ENCODE peak calls at places on chromosomes 11 and 22, in eight cellular contexts. One of them, this sample, is unnamed.

GRCh38 chr11:85742873-85743275 is 56.9 kb upstream of the CCDC89 start:
- DNase-seq in Caco-2: no peak
- DNase-seq in fibroblast of pulmonary artery: no peak
- DNase-seq in B cell: no peak
- DNase-seq in A673: no peak
- DNase-seq in neural progenitor cell: no peak
- DNase-seq in suprapubic skin: no peak
- DNase-seq in fibroblast of lung: no peak
- DNase-seq in this sample: no peak

GRCh38 chr11:44865866-44866272 is 84.8 kb downstream of the TP53I11 start:
- DNase-seq in Caco-2: no peak
- DNase-seq in fibroblast of pulmonary artery: no peak
- DNase-seq in B cell: no peak
- DNase-seq in A673: no peak
- DNase-seq in neural progenitor cell: peak
- DNase-seq in suprapubic skin: no peak
- DNase-seq in fibroblast of lung: no peak
- DNase-seq in this sample: no peak

GRCh38 chr11:2989551-2989950 is 2.6 kb downstream of the NAP1L4 start:
- DNase-seq in Caco-2: no peak
- DNase-seq in fibroblast of pulmonary artery: no peak
- DNase-seq in B cell: no peak
- DNase-seq in A673: no peak
- DNase-seq in neural progenitor cell: no peak
- DNase-seq in suprapubic skin: no peak
- DNase-seq in fibroblast of lung: no peak
- DNase-seq in this sample: no peak

GRCh38 chr11:30000986-30001385 is 15.8 kb downstream of the KCNA4 start:
- DNase-seq in Caco-2: no peak
- DNase-seq in fibroblast of pulmonary artery: no peak
- DNase-seq in B cell: no peak
- DNase-seq in A673: no peak
- DNase-seq in neural progenitor cell: no peak
- DNase-seq in suprapubic skin: no peak
- DNase-seq in fibroblast of lung: no peak
- DNase-seq in this sample: no peak

GRCh38 chr11:10581481-10582019 is 13.1 kb upstream of the LYVE1 start:
- DNase-seq in Caco-2: no peak
- DNase-seq in fibroblast of pulmonary artery: peak
- DNase-seq in B cell: peak
- DNase-seq in A673: no peak
- DNase-seq in neural progenitor cell: no peak
- DNase-seq in suprapubic skin: no peak
- DNase-seq in fibroblast of lung: peak
- DNase-seq in this sample: no peak

GRCh38 chr22:19774628-19775027 is 14.1 kb downstream of the TBX1 start:
- DNase-seq in Caco-2: no peak
- DNase-seq in fibroblast of pulmonary artery: no peak
- DNase-seq in B cell: no peak
- DNase-seq in A673: no peak
- DNase-seq in neural progenitor cell: no peak
- DNase-seq in suprapubic skin: no peak
- DNase-seq in fibroblast of lung: no peak
- DNase-seq in this sample: no peak

GRCh38 chr11:75474878-75475766 is 42.1 kb upstream of the KLHL35 start:
- DNase-seq in Caco-2: peak
- DNase-seq in fibroblast of pulmonary artery: peak
- DNase-seq in B cell: no peak
- DNase-seq in A673: peak
- DNase-seq in neural progenitor cell: peak
- DNase-seq in suprapubic skin: no peak
- DNase-seq in fibroblast of lung: peak
- DNase-seq in this sample: no peak

GRCh38 chr11:100719809-100720221 is 32.7 kb downstream of the ARHGAP42 start:
- DNase-seq in Caco-2: peak
- DNase-seq in fibroblast of pulmonary artery: peak
- DNase-seq in B cell: no peak
- DNase-seq in A673: peak
- DNase-seq in neural progenitor cell: peak
- DNase-seq in suprapubic skin: no peak
- DNase-seq in fibroblast of lung: peak
- DNase-seq in this sample: no peak

GRCh38 chr11:69280994-69281393 is 13.0 kb upstream of the MYEOV start:
- DNase-seq in Caco-2: peak
- DNase-seq in fibroblast of pulmonary artery: peak
- DNase-seq in B cell: no peak
- DNase-seq in A673: no peak
- DNase-seq in neural progenitor cell: no peak
- DNase-seq in suprapubic skin: no peak
- DNase-seq in fibroblast of lung: peak
- DNase-seq in this sample: no peak

GRCh38 chr22:49243335-49243734 is 584.3 kb downstream of the BRD1 start:
- DNase-seq in Caco-2: no peak
- DNase-seq in fibroblast of pulmonary artery: no peak
- DNase-seq in B cell: no peak
- DNase-seq in A673: no peak
- DNase-seq in neural progenitor cell: no peak
- DNase-seq in suprapubic skin: no peak
- DNase-seq in fibroblast of lung: no peak
- DNase-seq in this sample: no peak

GRCh38 chr22:19608114-19608494 is 83.9 kb upstream of the CLDN5 start:
- DNase-seq in Caco-2: no peak
- DNase-seq in fibroblast of pulmonary artery: no peak
- DNase-seq in B cell: no peak
- DNase-seq in A673: no peak
- DNase-seq in neural progenitor cell: no peak
- DNase-seq in suprapubic skin: no peak
- DNase-seq in fibroblast of lung: no peak
- DNase-seq in this sample: no peak

GRCh38 chr22:26398741-26399153 is 30.3 kb upstream of the ASPHD2 start:
- DNase-seq in Caco-2: peak
- DNase-seq in fibroblast of pulmonary artery: peak
- DNase-seq in B cell: peak
- DNase-seq in A673: peak
- DNase-seq in neural progenitor cell: peak
- DNase-seq in suprapubic skin: no peak
- DNase-seq in fibroblast of lung: peak
- DNase-seq in this sample: peak

GRCh38 chr11:61888043-61888442 is 3.3 kb downstream of the FADS3 start:
- DNase-seq in Caco-2: no peak
- DNase-seq in fibroblast of pulmonary artery: peak
- DNase-seq in B cell: no peak
- DNase-seq in A673: no peak
- DNase-seq in neural progenitor cell: no peak
- DNase-seq in suprapubic skin: no peak
- DNase-seq in fibroblast of lung: peak
- DNase-seq in this sample: no peak

GRCh38 chr22:17964153-17964552 is 60.2 kb downstream of the MICAL3 start:
- DNase-seq in Caco-2: peak
- DNase-seq in fibroblast of pulmonary artery: no peak
- DNase-seq in B cell: no peak
- DNase-seq in A673: no peak
- DNase-seq in neural progenitor cell: peak
- DNase-seq in suprapubic skin: no peak
- DNase-seq in fibroblast of lung: peak
- DNase-seq in this sample: no peak

GRCh38 chr11:48154162-48154561 is 62.4 kb upstream of the OR4B1 start:
- DNase-seq in Caco-2: no peak
- DNase-seq in fibroblast of pulmonary artery: peak
- DNase-seq in B cell: no peak
- DNase-seq in A673: peak
- DNase-seq in neural progenitor cell: no peak
- DNase-seq in suprapubic skin: no peak
- DNase-seq in fibroblast of lung: peak
- DNase-seq in this sample: no peak

GRCh38 chr11:75858613-75859012 is 43.6 kb downstream of the UVRAG start:
- DNase-seq in Caco-2: peak
- DNase-seq in fibroblast of pulmonary artery: peak
- DNase-seq in B cell: no peak
- DNase-seq in A673: peak
- DNase-seq in neural progenitor cell: no peak
- DNase-seq in suprapubic skin: no peak
- DNase-seq in fibroblast of lung: peak
- DNase-seq in this sample: no peak

GRCh38 chr11:33634291-33634834 is 66.3 kb downstream of the C11orf91 start:
- DNase-seq in Caco-2: no peak
- DNase-seq in fibroblast of pulmonary artery: peak
- DNase-seq in B cell: no peak
- DNase-seq in A673: no peak
- DNase-seq in neural progenitor cell: no peak
- DNase-seq in suprapubic skin: no peak
- DNase-seq in fibroblast of lung: peak
- DNase-seq in this sample: no peak

DNA sequence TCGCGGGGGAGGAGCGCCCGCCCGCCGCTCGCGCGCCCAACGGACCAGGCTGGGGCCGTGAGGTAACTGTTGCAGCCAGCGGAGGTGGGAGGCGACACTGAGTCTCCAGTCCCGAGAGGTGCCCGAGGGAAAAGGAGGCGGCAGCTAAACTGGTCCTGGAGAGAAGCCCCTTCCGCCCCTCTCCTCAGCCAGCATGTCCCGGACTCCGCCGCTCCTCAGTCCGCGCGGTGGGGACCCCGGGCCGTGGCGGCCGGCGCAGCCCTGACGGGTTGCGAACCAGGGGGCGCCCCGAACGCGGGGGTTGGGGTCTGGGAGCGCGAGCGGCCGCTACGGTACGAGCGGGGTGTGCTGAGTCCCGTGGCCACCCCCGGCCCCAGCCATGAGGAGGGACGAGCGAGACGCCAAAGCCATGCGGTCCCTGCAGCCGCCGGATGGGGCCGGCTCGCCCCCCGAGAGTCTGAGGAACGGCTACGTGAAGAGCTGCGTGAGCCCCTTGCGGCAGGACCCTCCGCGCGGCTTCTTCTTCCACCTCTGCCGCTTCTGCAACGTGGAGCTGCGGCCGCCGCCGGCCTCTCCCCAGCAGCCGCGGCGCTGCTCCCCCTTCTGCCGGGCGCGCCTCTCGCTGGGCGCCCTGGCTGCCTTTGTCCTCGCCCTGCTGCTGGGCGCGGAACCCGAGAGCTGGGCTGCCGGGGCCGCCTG is at the start of gene PDE3B:
- DNase-seq in Caco-2: peak
- DNase-seq in fibroblast of pulmonary artery: peak
- DNase-seq in B cell: peak
- DNase-seq in A673: peak
- DNase-seq in neural progenitor cell: peak
- DNase-seq in suprapubic skin: peak
- DNase-seq in fibroblast of lung: peak
- DNase-seq in this sample: peak
- TF ChIP-seq CTCF in Caco-2: peak
- TF ChIP-seq CTCF in fibroblast of pulmonary artery: no peak
- TF ChIP-seq CTCF in B cell: peak
- TF ChIP-seq CTCF in A673: no peak
- TF ChIP-seq CTCF in neural progenitor cell: peak
- TF ChIP-seq CTCF in suprapubic skin: no peak
- TF ChIP-seq CTCF in fibroblast of lung: no peak
- TF ChIP-seq CTCF in this sample: no peak

GRCh38 chr11:110428956-110429613 is 663 bp upstream of the FDX1 start:
- DNase-seq in Caco-2: no peak
- DNase-seq in fibroblast of pulmonary artery: no peak
- DNase-seq in B cell: peak
- DNase-seq in A673: no peak
- DNase-seq in neural progenitor cell: no peak
- DNase-seq in suprapubic skin: no peak
- DNase-seq in fibroblast of lung: no peak
- DNase-seq in this sample: no peak

GRCh38 chr11:110429614-110430266 is at the start of gene FDX1:
- DNase-seq in Caco-2: peak
- DNase-seq in fibroblast of pulmonary artery: peak
- DNase-seq in B cell: peak
- DNase-seq in A673: peak
- DNase-seq in neural progenitor cell: peak
- DNase-seq in suprapubic skin: peak
- DNase-seq in fibroblast of lung: peak
- DNase-seq in this sample: peak

GRCh38 chr11:110432713-110433392 is 3.1 kb downstream of the FDX1 start:
- DNase-seq in Caco-2: no peak
- DNase-seq in fibroblast of pulmonary artery: peak
- DNase-seq in B cell: no peak
- DNase-seq in A673: peak
- DNase-seq in neural progenitor cell: peak
- DNase-seq in suprapubic skin: no peak
- DNase-seq in fibroblast of lung: peak
- DNase-seq in this sample: no peak

GRCh38 chr11:110431212-110432073 is 1.7 kb downstream of the FDX1 start:
- DNase-seq in Caco-2: peak
- DNase-seq in fibroblast of pulmonary artery: peak
- DNase-seq in B cell: peak
- DNase-seq in A673: peak
- DNase-seq in neural progenitor cell: peak
- DNase-seq in suprapubic skin: no peak
- DNase-seq in fibroblast of lung: peak
- DNase-seq in this sample: no peak

GRCh38 chr11:110430267-110431211 is 791 bp downstream of the FDX1 start:
- DNase-seq in Caco-2: no peak
- DNase-seq in fibroblast of pulmonary artery: peak
- DNase-seq in B cell: peak
- DNase-seq in A673: peak
- DNase-seq in neural progenitor cell: peak
- DNase-seq in suprapubic skin: no peak
- DNase-seq in fibroblast of lung: peak
- DNase-seq in this sample: no peak
- TF ChIP-seq CTCF in Caco-2: no peak
- TF ChIP-seq CTCF in fibroblast of pulmonary artery: no peak
- TF ChIP-seq CTCF in B cell: peak
- TF ChIP-seq CTCF in A673: no peak
- TF ChIP-seq CTCF in neural progenitor cell: no peak
- TF ChIP-seq CTCF in suprapubic skin: no peak
- TF ChIP-seq CTCF in fibroblast of lung: no peak
- TF ChIP-seq CTCF in this sample: no peak

GRCh38 chr11:134223836-134224709 is at the start of the genes NCAPD3 and VPS26B:
- DNase-seq in Caco-2: peak
- DNase-seq in fibroblast of pulmonary artery: peak
- DNase-seq in B cell: peak
- DNase-seq in A673: peak
- DNase-seq in neural progenitor cell: peak
- DNase-seq in suprapubic skin: peak
- DNase-seq in fibroblast of lung: peak
- DNase-seq in this sample: peak
- TF ChIP-seq CTCF in Caco-2: no peak
- TF ChIP-seq CTCF in fibroblast of pulmonary artery: no peak
- TF ChIP-seq CTCF in B cell: no peak
- TF ChIP-seq CTCF in A673: no peak
- TF ChIP-seq CTCF in neural progenitor cell: peak
- TF ChIP-seq CTCF in suprapubic skin: no peak
- TF ChIP-seq CTCF in fibroblast of lung: no peak
- TF ChIP-seq CTCF in this sample: no peak

GRCh38 chr11:71563401-71563800 is 2.0 kb upstream of the KRTAP5-10 start:
- DNase-seq in Caco-2: peak
- DNase-seq in fibroblast of pulmonary artery: peak
- DNase-seq in B cell: peak
- DNase-seq in A673: peak
- DNase-seq in neural progenitor cell: peak
- DNase-seq in suprapubic skin: no peak
- DNase-seq in fibroblast of lung: peak
- DNase-seq in this sample: no peak
- TF ChIP-seq CTCF in Caco-2: peak
- TF ChIP-seq CTCF in fibroblast of pulmonary artery: peak
- TF ChIP-seq CTCF in B cell: peak
- TF ChIP-seq CTCF in A673: peak
- TF ChIP-seq CTCF in neural progenitor cell: peak
- TF ChIP-seq CTCF in suprapubic skin: no peak
- TF ChIP-seq CTCF in fibroblast of lung: peak
- TF ChIP-seq CTCF in this sample: peak

This sample was measured in D721Med.